ENCODE peak calls at places on chromosomes 16 and 17, in eight cellular contexts. A is right atrium auricular region, G is heart left ventricle, K is tibial artery, Z is GM12864, X is AG10803, T is OCI-LY7, Q is choroid plexus epithelial cell. N is an unnamed sample.

GRCh38 chr16:64478258-64478906 is 643.5 kb downstream of the CDH11 start:
- DNase-seq in A (no peak), G (no peak), K (no peak), Z (no peak), X (peak), T (no peak), Q (peak), N (peak)

GRCh38 chr16:68490829-68491575 is 42.7 kb upstream of the SMPD3 start:
- DNase-seq in A (no peak), G (no peak), K (no peak), Z (peak), X (peak), T (peak), Q (peak), N (peak)

GRCh38 chr16:58999751-59000150 is 265.6 kb upstream of the GOT2 start:
- DNase-seq in A (no peak), G (no peak), K (no peak), Z (no peak), X (no peak), T (no peak), Q (no peak), N (no peak)

GRCh38 chr16:20851601-20852000 is 45.3 kb downstream of the REXO5 start:
- DNase-seq in A (peak), G (peak), K (peak), Z (no peak), X (peak), T (no peak), Q (peak), N (peak)

GRCh38 chr17:7842950-7843535 is 9.0 kb downstream of the KDM6B start:
- DNase-seq in A (peak), G (peak), K (peak), Z (no peak), X (peak), T (peak), Q (peak), N (peak)

GRCh38 chr17:12568358-12569251 is 97.1 kb upstream of the MYOCD start:
- DNase-seq in A (no peak), G (no peak), K (no peak), Z (no peak), X (no peak), T (no peak), Q (peak), N (no peak)

GRCh38 chr16:21727344-21727743 is 63.6 kb downstream of the OTOA start:
- DNase-seq in A (no peak), G (no peak), K (no peak), Z (no peak), X (no peak), T (no peak), Q (no peak), N (peak)

GRCh38 chr17:29048440-29049360 is 5.8 kb downstream of the PIPOX start:
- DNase-seq in A (no peak), G (no peak), K (no peak), Z (no peak), X (no peak), T (no peak), Q (no peak), N (no peak)

GRCh38 chr17:62892870-62893338 is 73.1 kb upstream of the TANC2 start:
- DNase-seq in A (peak), G (peak), K (peak), Z (no peak), X (peak), T (no peak), Q (peak), N (peak)

GRCh38 chr16:84700518-84701277 is 898 bp downstream of the USP10 start:
- DNase-seq in A (no peak), G (no peak), K (no peak), Z (peak), X (no peak), T (peak), Q (peak), N (peak)

GRCh38 chr17:45172232-45172540 is 10.5 kb downstream of the HEXIM2 start:
- DNase-seq in A (no peak), G (no peak), K (no peak), Z (no peak), X (no peak), T (no peak), Q (no peak), N (no peak)

GRCh38 chr17:45170280-45170975 is 8.8 kb downstream of the HEXIM2 start:
- DNase-seq in A (no peak), G (no peak), K (no peak), Z (no peak), X (no peak), T (no peak), Q (peak), N (no peak)

GRCh38 chr17:45170976-45171337 is 9.3 kb downstream of the HEXIM2 start:
- DNase-seq in A (peak), G (peak), K (peak), Z (no peak), X (peak), T (no peak), Q (peak), N (peak)

GRCh38 chr17:45171338-45172231 is 9.9 kb downstream of the HEXIM2 start:
- DNase-seq in A (no peak), G (peak), K (peak), Z (no peak), X (peak), T (no peak), Q (no peak), N (no peak)

GRCh38 chr17:45172541-45173286 is 11.0 kb downstream of the HEXIM2 start:
- DNase-seq in A (no peak), G (peak), K (peak), Z (no peak), X (peak), T (peak), Q (peak), N (peak)
- TF ChIP-seq CTCF in A (no peak), G (no peak), K (no peak), Z (peak), X (peak), T (no peak), Q (no peak), N (no peak)

GRCh38 chr17:73900516-73900915 is 256.3 kb upstream of the SDK2 start:
- DNase-seq in A (no peak), G (no peak), K (no peak), Z (no peak), X (no peak), T (no peak), Q (no peak), N (no peak)

GRCh38 chr17:73902416-73903181 is 258.4 kb upstream of the SDK2 start:
- DNase-seq in A (peak), G (no peak), K (peak), Z (no peak), X (no peak), T (peak), Q (no peak), N (no peak)

GRCh38 chr17:73901249-73901648 is 257.0 kb upstream of the SDK2 start:
- DNase-seq in A (no peak), G (no peak), K (no peak), Z (no peak), X (no peak), T (no peak), Q (no peak), N (no peak)

GRCh38 chr17:73899839-73900238 is 255.6 kb upstream of the SDK2 start:
- DNase-seq in A (no peak), G (no peak), K (no peak), Z (no peak), X (no peak), T (no peak), Q (no peak), N (no peak)

GRCh38 chr17:73901661-73902415 is 257.6 kb upstream of the SDK2 start:
- DNase-seq in A (no peak), G (peak), K (peak), Z (no peak), X (no peak), T (peak), Q (no peak), N (no peak)
- H3K4me3 ChIP-seq in A (peak), G (peak), K (no peak), Z (no peak), X (no peak), T (no peak), Q (no peak), N (no peak)

DNA sequence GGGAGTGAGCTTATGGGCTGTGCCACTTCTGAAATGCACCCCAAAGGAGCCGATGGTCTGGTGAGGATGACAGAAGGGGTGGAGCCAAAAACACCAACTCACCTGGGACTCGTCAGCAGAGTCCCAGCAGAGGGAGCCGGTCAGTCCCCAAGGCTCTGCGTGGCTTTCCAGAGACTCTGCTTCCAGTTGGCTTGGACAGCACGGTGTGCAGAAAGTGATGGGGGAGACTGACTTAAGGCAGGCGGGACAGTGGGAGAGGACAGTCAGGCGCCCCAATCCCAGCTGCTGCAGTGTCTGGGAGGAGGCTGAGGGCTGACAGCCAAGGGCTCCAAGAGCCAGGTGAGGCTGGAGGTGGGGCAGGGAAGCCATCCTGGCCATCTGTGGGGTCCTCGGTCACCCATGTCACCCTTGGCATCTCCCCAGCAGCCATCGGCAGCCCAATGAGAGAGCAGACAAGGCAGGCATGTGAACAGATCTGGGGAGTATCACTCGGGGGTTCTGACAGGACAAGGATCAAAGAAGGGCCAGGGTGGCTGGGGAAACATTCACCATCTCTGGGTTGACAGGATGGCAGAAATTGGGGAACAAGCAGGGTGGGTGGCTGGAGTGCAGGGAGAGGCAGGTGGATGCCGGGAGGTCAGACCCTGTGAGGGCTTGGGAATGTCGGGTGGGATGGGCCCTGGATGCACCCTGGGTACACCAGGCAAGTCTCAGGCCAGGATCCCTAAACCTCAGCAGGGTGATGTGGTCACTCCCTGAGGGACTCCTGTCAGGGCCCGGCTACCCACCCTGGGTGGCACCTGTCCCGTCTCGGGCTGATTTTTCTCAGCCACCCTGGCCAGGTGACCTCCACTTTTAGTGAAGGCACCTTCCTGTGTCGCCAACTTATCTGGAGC is 8.9 kb upstream of the KRTAP17-1 start:
- DNase-seq in A (no peak), G (no peak), K (no peak), Z (no peak), X (no peak), T (no peak), Q (peak), N (no peak)
- TF ChIP-seq CTCF in A (no peak), G (peak), K (no peak), Z (no peak), X (no peak), T (peak), Q (peak), N (peak)

GRCh38 chr17:14432058-14432457 is 131.2 kb downstream of the HS3ST3B1 start:
- DNase-seq in A (no peak), G (no peak), K (no peak), Z (no peak), X (no peak), T (no peak), Q (no peak), N (no peak)

GRCh38 chr17:14428640-14429029 is 127.8 kb downstream of the HS3ST3B1 start:
- DNase-seq in A (no peak), G (no peak), K (no peak), Z (no peak), X (no peak), T (peak), Q (no peak), N (no peak)

GRCh38 chr17:14427914-14428639 is 127.2 kb downstream of the HS3ST3B1 start:
- DNase-seq in A (no peak), G (no peak), K (no peak), Z (no peak), X (no peak), T (peak), Q (no peak), N (no peak)

GRCh38 chr17:14434506-14434905 is 133.6 kb downstream of the HS3ST3B1 start:
- DNase-seq in A (no peak), G (no peak), K (no peak), Z (no peak), X (no peak), T (peak), Q (peak), N (no peak)

GRCh38 chr17:14429084-14429483 is 128.2 kb downstream of the HS3ST3B1 start:
- DNase-seq in A (no peak), G (no peak), K (no peak), Z (no peak), X (no peak), T (peak), Q (no peak), N (no peak)
- H3K4me3 ChIP-seq in A (no peak), G (no peak), K (no peak), Z (no peak), X (no peak), T (peak), Q (no peak), N (no peak)

N was measured in foreskin fibroblast.